ENCODE peak calls at places on chromosomes 16 and 17, in five cellular contexts. G, W, A, C and U are unnamed samples.

GRCh38 chr16:4351880-4352279 is 759 bp upstream of the PAM16 start:
- DNase-seq in G (no peak), W (no peak), A (no peak), C (no peak), U (no peak)

GRCh38 chr17:72850410-72850809 is 242.1 kb downstream of the SLC39A11 start:
- DNase-seq in G (no peak), W (peak; percentile 38), A (no peak), C (no peak), U (no peak)

GRCh38 chr16:10039220-10040096 is 142.8 kb downstream of the GRIN2A start:
- DNase-seq in G (no peak), W (no peak), A (no peak), C (no peak), U (no peak)

GRCh38 chr16:88444826-88445582 is 8.1 kb upstream of the ZFPM1 start:
- DNase-seq in G (no peak), W (no peak), A (no peak), C (no peak), U (no peak)

GRCh38 chr16:50188619-50189136 is 35.6 kb downstream of the TENT4B start:
- DNase-seq in G (no peak), W (no peak), A (no peak), C (no peak), U (no peak)

GRCh38 chr16:88957887-88958577 is 19.0 kb downstream of the CBFA2T3 start:
- DNase-seq in G (no peak), W (no peak), A (no peak), C (no peak), U (no peak)

GRCh38 chr16:86800914-86801313 is 222.6 kb downstream of the FOXL1 start:
- DNase-seq in G (no peak), W (no peak), A (no peak), C (no peak), U (no peak)

GRCh38 chr17:40179923-40180659 is 2.8 kb downstream of the RAPGEFL1 start:
- DNase-seq in G (no peak), W (no peak), A (no peak), C (no peak), U (no peak)

GRCh38 chr17:55540414-55541091 is 29.3 kb upstream of the SMIM36 start:
- DNase-seq in G (no peak), W (no peak), A (no peak), C (no peak), U (no peak)

GRCh38 chr17:7184091-7184488 is 4.9 kb upstream of the ASGR1 start:
- DNase-seq in G (no peak), W (no peak), A (no peak), C (no peak), U (no peak)

GRCh38 chr16:57609541-57610401 is 18.7 kb upstream of the ADGRG1 start:
- DNase-seq in G (peak; percentile 56), W (no peak), A (no peak), C (peak; percentile 79), U (no peak)

GRCh38 chr17:56172517-56172982 is 19.3 kb downstream of the ANKFN1 start:
- DNase-seq in G (no peak), W (no peak), A (no peak), C (no peak), U (no peak)

GRCh38 chr16:12639044-12639443 is 164.6 kb downstream of the CPPED1 start:
- DNase-seq in G (no peak), W (peak; percentile 18), A (no peak), C (no peak), U (no peak)

GRCh38 chr17:10403589-10403988 is 18.2 kb downstream of the MYH8 start:
- DNase-seq in G (no peak), W (no peak), A (no peak), C (no peak), U (no peak)

GRCh38 chr17:19254651-19255050 is 17.5 kb downstream of the EPN2 start:
- DNase-seq in G (no peak), W (no peak), A (no peak), C (no peak), U (no peak)

GRCh38 chr17:31225831-31226230 is 71.2 kb downstream of the OMG start:
- DNase-seq in G (no peak), W (no peak), A (no peak), C (no peak), U (no peak)

GRCh38 chr16:59719121-59719520 is 985.0 kb upstream of the GOT2 start:
- DNase-seq in G (no peak), W (no peak), A (no peak), C (no peak), U (no peak)

GRCh38 chr17:58233547-58233946 is 4.8 kb upstream of the LPO start:
- DNase-seq in G (no peak), W (no peak), A (no peak), C (no peak), U (peak; percentile 40)

GRCh38 chr17:10614536-10615155 is 42.5 kb downstream of the MYH3 start:
- DNase-seq in G (no peak), W (peak; percentile 27), A (no peak), C (no peak), U (no peak)

GRCh38 chr17:4444782-4445473 is 11.2 kb downstream of the SPNS3 start:
- DNase-seq in G (no peak), W (no peak), A (no peak), C (no peak), U (no peak)

GRCh38 chr17:48497103-48497502 is 33.7 kb downstream of the HOXB1 start:
- DNase-seq in G (no peak), W (no peak), A (no peak), C (no peak), U (no peak)

GRCh38 chr16:10752843-10753523 is 9.3 kb downstream of the NUBP1 start:
- DNase-seq in G (no peak), W (no peak), A (no peak), C (no peak), U (peak; percentile 61)

GRCh38 chr17:27741971-27742370 is 58.4 kb downstream of the NOS2 start:
- DNase-seq in G (no peak), W (no peak), A (no peak), C (no peak), U (no peak)

GRCh38 chr17:72671034-72671433 is 421.5 kb downstream of the SLC39A11 start:
- DNase-seq in G (no peak), W (no peak), A (no peak), C (no peak), U (no peak)

GRCh38 chr17:31095239-31096105 is 695 bp downstream of the NF1 start:
- DNase-seq in G (peak; percentile 11), W (no peak), A (peak; percentile 4), C (peak; percentile 22), U (peak; percentile 6)

GRCh38 chr16:1918890-1919679 is 870 bp upstream of the HS3ST6 start:
- DNase-seq in G (no peak), W (no peak), A (no peak), C (no peak), U (no peak)

GRCh38 chr16:23223368-23223767 is 40.8 kb downstream of the SCNN1G start:
- DNase-seq in G (no peak), W (no peak), A (no peak), C (no peak), U (no peak)